ENCODE peak calls at places on chromosome 3, in four cellular contexts. A is H9, R is neuronal stem cell, U is endodermal cell. P is an unnamed sample.

GRCh38 chr3:69767571-69767970 is 28.3 kb downstream of the MITF start:
- DNase-seq in A (no peak), R (no peak), U (no peak), P (no peak)

GRCh38 chr3:18432752-18433151 is 7.6 kb upstream of the SATB1 start:
- DNase-seq in A (no peak), R (no peak), U (no peak), P (no peak)

GRCh38 chr3:186825294-186825821 is 17.2 kb upstream of the ADIPOQ start:
- DNase-seq in A (peak), R (no peak), U (peak), P (peak)

GRCh38 chr3:123028233-123028828 is 768 bp upstream of the SEMA5B start:
- DNase-seq in A (peak), R (peak), U (peak), P (peak)

GRCh38 chr3:168024537-168024941 is 71.2 kb downstream of the GOLIM4 start:
- DNase-seq in A (no peak), R (no peak), U (no peak), P (no peak)

GRCh38 chr3:139970526-139970925 is 35.5 kb downstream of the CLSTN2 start:
- DNase-seq in A (no peak), R (no peak), U (peak), P (peak)

GRCh38 chr3:136728918-136729317 is 23.3 kb downstream of the STAG1 start:
- DNase-seq in A (peak), R (no peak), U (peak), P (peak)

GRCh38 chr3:87198774-87199173 is 28.3 kb upstream of the CHMP2B start:
- DNase-seq in A (no peak), R (no peak), U (no peak), P (no peak)

GRCh38 chr3:178385280-178385952 is 150.8 kb upstream of the KCNMB2 start:
- DNase-seq in A (no peak), R (peak), U (peak), P (peak)

GRCh38 chr3:169259134-169259533 is 404.4 kb downstream of the MECOM start:
- DNase-seq in A (no peak), R (no peak), U (no peak), P (no peak)

GRCh38 chr3:115838786-115839185 is 215.5 kb downstream of the GAP43 start:
- DNase-seq in A (no peak), R (no peak), U (no peak), P (no peak)

GRCh38 chr3:172369590-172370259 is 78.5 kb downstream of the GHSR start:
- DNase-seq in A (no peak), R (no peak), U (no peak), P (no peak)

GRCh38 chr3:16059700-16060357 is 114.7 kb upstream of the GALNT15 start:
- DNase-seq in A (no peak), R (no peak), U (no peak), P (no peak)

GRCh38 chr3:64588381-64588780 is 99.4 kb downstream of the ADAMTS9 start:
- DNase-seq in A (no peak), R (no peak), U (no peak), P (no peak)

GRCh38 chr3:9552252-9552999 is 1.2 kb downstream of the LHFPL4 start:
- DNase-seq in A (peak), R (peak), U (peak), P (peak)

GRCh38 chr3:172107403-172107802 is 68.0 kb downstream of the FNDC3B start:
- DNase-seq in A (no peak), R (no peak), U (no peak), P (no peak)

GRCh38 chr3:64740232-64740631 is 52.4 kb upstream of the ADAMTS9 start:
- DNase-seq in A (no peak), R (no peak), U (no peak), P (no peak)

GRCh38 chr3:25229584-25229983 is 198.5 kb upstream of the RARB start:
- DNase-seq in A (no peak), R (no peak), U (no peak), P (peak)

GRCh38 chr3:115648559-115648958 is 25.2 kb downstream of the GAP43 start:
- DNase-seq in A (no peak), R (no peak), U (no peak), P (no peak)

GRCh38 chr3:188486126-188486525 is 332.2 kb downstream of the LPP start:
- DNase-seq in A (no peak), R (no peak), U (no peak), P (no peak)

GRCh38 chr3:64355473-64355872 is 130.2 kb upstream of the PRICKLE2 start:
- DNase-seq in A (no peak), R (no peak), U (no peak), P (peak)

GRCh38 chr3:52028572-52028971 is 27.8 kb downstream of the DUSP7 start:
- DNase-seq in A (no peak), R (no peak), U (no peak), P (no peak)

GRCh38 chr3:10189557-10190374 is 25.0 kb downstream of the IRAK2 start:
- DNase-seq in A (no peak), R (no peak), U (no peak), P (no peak)

GRCh38 chr3:112774293-112774926 is 72.3 kb downstream of the CD200R1L start:
- DNase-seq in A (no peak), R (no peak), U (no peak), P (no peak)

DNA sequence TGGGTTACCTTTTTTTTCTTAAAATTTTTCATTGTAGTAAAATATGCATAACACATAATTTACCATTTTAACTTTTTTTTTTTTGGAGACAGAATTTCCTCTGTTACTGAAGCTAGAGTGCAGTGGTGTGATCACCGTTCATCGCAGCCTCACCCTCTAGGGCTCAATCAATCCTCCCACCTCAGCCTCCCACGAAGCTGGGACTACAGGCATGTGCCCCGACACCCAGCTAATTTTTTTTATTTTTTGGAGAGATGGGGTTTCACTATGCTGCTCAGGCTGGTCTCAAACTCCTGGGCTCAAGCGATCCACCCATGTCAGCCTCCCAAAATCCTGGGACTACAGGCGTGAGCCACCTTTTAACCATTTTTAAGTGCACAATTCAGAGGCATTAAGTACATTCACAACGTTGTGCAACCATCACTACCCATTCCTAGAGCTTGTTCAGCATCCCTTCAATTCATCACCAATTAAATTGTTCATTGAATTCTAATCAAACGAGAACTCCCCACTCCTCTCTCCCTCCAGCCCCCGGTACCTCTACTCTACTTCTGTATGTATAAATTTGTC is 44.6 kb downstream of the BHLHE40 start:
- DNase-seq in A (no peak), R (no peak), U (no peak), P (no peak)
- H3K9ac ChIP-seq in A (no peak), R (no peak), U (no peak), P (no peak)

GRCh38 chr3:48240000-48240710 is 749 bp upstream of the ZNF589 start:
- DNase-seq in A (peak), R (peak), U (peak), P (peak)
- H3K9ac ChIP-seq in A (peak), R (no peak), U (peak), P (no peak)

GRCh38 chr3:30628931-30629590 is 22.7 kb downstream of the TGFBR2 start:
- DNase-seq in A (no peak), R (no peak), U (no peak), P (no peak)

GRCh38 chr3:30631237-30631961 is 25.0 kb downstream of the TGFBR2 start:
- DNase-seq in A (no peak), R (no peak), U (no peak), P (no peak)

GRCh38 chr3:30630238-30631030 is 24.0 kb downstream of the TGFBR2 start:
- DNase-seq in A (no peak), R (no peak), U (no peak), P (no peak)

GRCh38 chr3:30628188-30628930 is 22.0 kb downstream of the TGFBR2 start:
- DNase-seq in A (no peak), R (no peak), U (no peak), P (peak)

DNA sequence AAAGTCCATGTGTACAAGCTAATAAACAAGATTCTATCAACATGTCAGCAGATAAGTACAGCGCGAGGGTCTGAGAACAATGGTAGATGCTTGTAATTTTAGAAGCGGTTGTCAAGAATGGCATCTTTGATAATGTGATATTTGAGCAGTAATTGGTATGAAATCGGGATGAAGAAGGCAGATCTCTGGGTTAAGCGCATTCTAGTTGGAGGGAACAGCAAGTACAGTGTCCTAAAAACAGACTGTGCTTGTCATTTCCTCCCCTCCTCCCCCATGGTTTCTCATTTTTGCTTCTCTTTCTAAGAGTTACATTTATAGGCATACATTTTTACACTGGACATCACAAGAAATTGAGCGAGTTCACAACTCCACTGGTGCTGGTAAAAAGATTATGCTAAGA is 23.3 kb downstream of the TGFBR2 start:
- DNase-seq in A (no peak), R (no peak), U (no peak), P (no peak)
- H3K9ac ChIP-seq in A (no peak), R (no peak), U (no peak), P (no peak)

GRCh38 chr3:23805881-23806321 is at the start of gene UBE2E1:
- DNase-seq in A (peak), R (peak), U (no peak), P (peak)

GRCh38 chr3:23807161-23808015 is 1.6 kb downstream of the UBE2E1 start:
- DNase-seq in A (no peak), R (no peak), U (no peak), P (no peak)

GRCh38 chr3:23806322-23807160 is 786 bp downstream of the UBE2E1 start:
- DNase-seq in A (peak), R (peak), U (peak), P (peak)

GRCh38 chr3:23804441-23805227 is 1.1 kb upstream of the UBE2E1 start:
- DNase-seq in A (no peak), R (no peak), U (no peak), P (no peak)

DNA sequence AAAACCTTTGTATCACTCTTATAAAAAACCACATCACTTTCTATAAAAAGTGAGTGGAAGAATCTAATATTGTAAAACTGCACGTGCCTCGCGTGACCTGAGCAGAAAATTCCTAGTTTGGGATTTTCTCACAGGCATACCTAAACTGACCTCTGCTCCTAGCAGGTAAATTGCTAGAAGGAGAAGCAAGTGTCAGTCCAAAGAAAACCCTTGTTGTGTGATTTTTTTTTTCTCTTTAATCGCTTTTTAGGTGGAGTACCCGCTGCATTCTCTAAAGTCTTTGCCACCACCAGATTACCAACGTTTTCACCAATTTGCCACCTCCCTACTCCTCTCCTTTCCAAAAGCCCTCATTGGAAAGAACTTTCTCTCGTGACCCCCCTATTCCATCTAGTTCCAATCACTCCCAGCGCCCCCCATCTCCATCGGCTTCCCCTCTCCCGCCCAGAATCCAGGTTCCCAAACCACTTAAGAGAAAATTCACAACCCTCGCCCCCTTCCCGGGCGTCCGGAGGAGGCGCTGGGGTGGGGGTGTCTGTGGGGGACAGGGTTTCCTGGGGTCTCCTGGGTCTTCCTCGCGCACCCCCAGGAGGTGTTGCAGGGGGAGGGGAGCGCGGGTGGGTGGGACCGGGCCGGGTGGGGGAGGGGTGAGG is 401 bp upstream of the UBE2E1 start:
- DNase-seq in A (no peak), R (peak), U (peak), P (no peak)
- H3K9ac ChIP-seq in A (no peak), R (peak), U (no peak), P (peak)

P was measured in neural progenitor cell.